ENCODE peak calls at places on chromosomes 7 and 10, in five cellular contexts. K is upper lobe of right lung; S is astrocyte; B is CD8-positive, alpha-beta memory T cell; G is MM.1S. N is an unnamed sample.
A peak's percentile ranks its signal among the peaks of the same experiment; 100 is the strongest.

GRCh38 chr7:111089822-111090426 is 1.0 kb upstream of the LRRN3 start:
- DNase-seq in K (no peak), S (no peak), B (no peak), G (peak; percentile 83), N (no peak)

GRCh38 chr7:5083291-5083690 is 37.6 kb downstream of the RBAK start:
- DNase-seq in K (no peak), S (no peak), B (no peak), G (no peak), N (no peak)

GRCh38 chr7:4523873-4524272 is 158.2 kb upstream of the FOXK1 start:
- DNase-seq in K (no peak), S (no peak), B (no peak), G (no peak), N (no peak)

GRCh38 chr7:88254721-88255120 is 34.9 kb upstream of the SRI start:
- DNase-seq in K (no peak), S (peak; percentile 24), B (no peak), G (no peak), N (no peak)

GRCh38 chr7:67716729-67717128 is 720.1 kb downstream of the TYW1 start:
- DNase-seq in K (no peak), S (no peak), B (no peak), G (no peak), N (no peak)

GRCh38 chr7:153859239-153859638 is 193.0 kb upstream of the DPP6 start:
- DNase-seq in K (no peak), S (no peak), B (no peak), G (no peak), N (no peak)

GRCh38 chr7:150410131-150410530 is 31.0 kb downstream of the ZNF775 start:
- DNase-seq in K (no peak), S (no peak), B (no peak), G (no peak), N (no peak)

GRCh38 chr7:44110724-44111635 is 6.8 kb downstream of the AEBP1 start:
- DNase-seq in K (no peak), S (no peak), B (no peak), G (no peak), N (no peak)

GRCh38 chr7:123966936-123967335 is 41.9 kb downstream of the SPAM1 start:
- DNase-seq in K (no peak), S (no peak), B (no peak), G (peak; percentile 82), N (no peak)

GRCh38 chr7:103687272-103687671 is 241.3 kb upstream of the SLC26A5 start:
- DNase-seq in K (no peak), S (no peak), B (no peak), G (no peak), N (no peak)

GRCh38 chr10:95458014-95458413 is 103.2 kb downstream of the SORBS1 start:
- DNase-seq in K (no peak), S (no peak), B (no peak), G (no peak), N (no peak)

GRCh38 chr7:100559127-100559526 is 14.6 kb downstream of the SAP25 start:
- DNase-seq in K (no peak), S (no peak), B (no peak), G (no peak), N (no peak)

GRCh38 chr10:2978111-2978510 is 89.2 kb upstream of the PFKP start:
- DNase-seq in K (no peak), S (peak; percentile 57), B (no peak), G (no peak), N (no peak)

GRCh38 chr7:74051629-74052410 is 23.8 kb downstream of the ELN start:
- DNase-seq in K (peak; percentile 70), S (no peak), B (no peak), G (peak; percentile 39), N (no peak)

GRCh38 chr10:105742184-105742583 is 1101.1 kb downstream of the SORCS3 start:
- DNase-seq in K (no peak), S (no peak), B (no peak), G (no peak), N (no peak)

GRCh38 chr7:154864531-154864908 is 138.4 kb downstream of the PAXIP1 start:
- DNase-seq in K (no peak), S (no peak), B (no peak), G (no peak), N (no peak)

GRCh38 chr7:40885503-40885902 is 750.7 kb downstream of the SUGCT start:
- DNase-seq in K (no peak), S (peak; percentile 44), B (no peak), G (no peak), N (no peak)

GRCh38 chr7:45938626-45939302 is 17.7 kb upstream of the IGFBP3 start:
- DNase-seq in K (no peak), S (no peak), B (no peak), G (peak; percentile 75), N (no peak)

GRCh38 chr10:31134303-31134928 is 102.8 kb upstream of the ZNF438 start:
- DNase-seq in K (no peak), S (peak; percentile 89), B (no peak), G (no peak), N (peak; percentile 16)

GRCh38 chr10:51010977-51011376 is 63.3 kb upstream of the PRKG1 start:
- DNase-seq in K (no peak), S (no peak), B (no peak), G (peak; percentile 36), N (no peak)

GRCh38 chr10:125868372-125868975 is 12.6 kb downstream of the DHX32 start:
- DNase-seq in K (no peak), S (peak; percentile 53), B (no peak), G (peak; percentile 45), N (no peak)

GRCh38 chr7:115008465-115009114 is 86.7 kb downstream of the MDFIC start:
- DNase-seq in K (no peak), S (peak; percentile 72), B (no peak), G (peak; percentile 21), N (no peak)

GRCh38 chr10:107056160-107056559 is 108.3 kb downstream of the SORCS1 start:
- DNase-seq in K (no peak), S (no peak), B (no peak), G (no peak), N (no peak)

GRCh38 chr7:116209561-116210070 is 723 bp upstream of the TES start:
- DNase-seq in K (no peak), S (no peak), B (no peak), G (no peak), N (no peak)

GRCh38 chr7:157250605-157251228 is 86.1 kb upstream of the DNAJB6 start:
- DNase-seq in K (no peak), S (peak; percentile 47), B (peak; percentile 18), G (peak; percentile 68), N (peak; percentile 76)

GRCh38 chr7:103660455-103661371 is 214.7 kb upstream of the SLC26A5 start:
- DNase-seq in K (no peak), S (peak; percentile 64), B (no peak), G (no peak), N (no peak)

GRCh38 chr7:34341331-34341730 is 316.7 kb upstream of the NPSR1 start:
- DNase-seq in K (no peak), S (peak; percentile 68), B (no peak), G (no peak), N (no peak)

GRCh38 chr7:47557317-47557985 is 24.5 kb downstream of the TNS3 start:
- DNase-seq in K (no peak), S (peak; percentile 90), B (no peak), G (no peak), N (no peak)

GRCh38 chr10:80755893-80756292 is 218.2 kb downstream of the SH2D4B start:
- DNase-seq in K (no peak), S (no peak), B (no peak), G (no peak), N (no peak)

DNA sequence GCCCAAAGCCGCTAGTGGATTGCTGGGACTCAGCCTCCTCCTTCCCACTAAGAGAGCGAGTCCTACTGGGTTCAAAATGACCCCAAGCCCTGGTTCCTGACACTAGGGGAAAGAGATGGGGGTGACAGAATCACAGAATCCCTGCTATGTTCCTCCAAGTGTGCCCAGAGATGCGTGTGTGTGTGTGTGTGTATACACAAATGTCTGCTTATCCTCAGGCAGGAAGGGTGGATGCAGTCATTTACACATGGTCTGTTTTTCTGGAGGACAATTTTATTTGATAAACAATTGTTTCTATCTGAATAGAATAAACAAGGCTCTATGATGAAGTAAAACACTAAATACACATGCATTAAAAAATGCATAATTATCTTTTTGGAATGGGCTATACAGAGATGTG is 1.2 kb upstream of the PLAU start:
- DNase-seq in K (no peak), S (no peak), B (no peak), G (no peak), N (no peak)
- H3K4me1 ChIP-seq in K (peaks cover 43% of the 10 kb centered on the region), S (peaks cover 72% of the 10 kb centered on the region), B (peaks cover 34% of the 10 kb centered on the region), G (peaks cover 7% of the 10 kb centered on the region), N (peaks cover 23% of the 10 kb centered on the region)

DNA sequence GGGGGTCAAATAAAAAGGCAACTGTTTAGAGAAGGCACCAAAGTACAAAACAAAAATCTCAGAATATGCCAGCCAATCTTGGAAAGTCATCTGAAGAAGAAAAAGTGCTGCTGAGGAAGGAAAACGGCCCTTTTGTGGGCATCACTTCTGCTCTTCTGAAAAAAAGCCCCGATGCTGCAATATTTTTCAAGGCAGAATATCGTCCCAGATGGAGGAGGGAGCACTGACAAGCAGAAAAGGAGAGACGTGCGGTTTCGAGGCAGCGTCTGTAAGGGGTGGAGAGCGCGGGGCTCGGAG is 959 bp upstream of the ATRNL1 start:
- DNase-seq in K (no peak), S (no peak), B (no peak), G (no peak), N (no peak)
- H3K27me3 ChIP-seq in K (peaks cover 49% of the 10 kb centered on the region), S (peaks cover 15% of the 10 kb centered on the region), B (peaks cover 6% of the 10 kb centered on the region), G (no peaks in the 10 kb centered on the region), N (peaks cover 40% of the 10 kb centered on the region)

DNA sequence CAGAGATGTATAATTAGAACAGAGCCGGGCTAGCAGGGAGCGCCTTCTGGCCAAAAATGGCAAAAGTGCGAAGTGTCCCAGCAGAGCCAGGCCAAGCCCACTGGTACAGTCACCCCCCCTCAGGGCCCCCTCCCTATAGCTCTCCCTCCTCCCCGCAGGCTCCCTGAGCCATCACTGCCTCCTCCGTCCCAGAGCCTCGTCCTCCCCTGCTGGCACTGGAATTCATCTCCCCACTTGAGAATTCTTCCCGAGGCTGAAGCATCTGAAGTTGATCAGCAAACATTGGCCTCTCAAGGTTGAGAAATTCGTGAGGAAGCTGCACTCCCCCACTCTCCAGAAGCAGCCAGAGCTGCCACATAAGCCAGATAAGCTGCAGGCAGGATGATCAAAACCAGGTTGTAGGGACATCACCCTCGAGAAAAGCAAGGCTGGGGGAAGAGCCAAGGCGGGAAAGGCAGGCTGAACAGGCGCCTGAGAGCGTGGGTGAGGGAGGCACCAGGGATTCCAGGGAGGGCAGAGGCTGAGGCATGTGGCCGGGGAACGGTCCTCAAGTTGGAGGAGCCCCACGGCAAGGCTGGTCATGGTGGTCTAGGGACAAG is 23.4 kb downstream of the CAMK2G start:
- DNase-seq in K (peak; percentile 86), S (peak; percentile 55), B (no peak), G (no peak), N (no peak)
- H3K4me1 ChIP-seq in K (peaks cover 26% of the 10 kb centered on the region), S (peaks cover 10% of the 10 kb centered on the region), B (peaks cover 16% of the 10 kb centered on the region), G (no peaks in the 10 kb centered on the region), N (peaks cover 7% of the 10 kb centered on the region)

DNA sequence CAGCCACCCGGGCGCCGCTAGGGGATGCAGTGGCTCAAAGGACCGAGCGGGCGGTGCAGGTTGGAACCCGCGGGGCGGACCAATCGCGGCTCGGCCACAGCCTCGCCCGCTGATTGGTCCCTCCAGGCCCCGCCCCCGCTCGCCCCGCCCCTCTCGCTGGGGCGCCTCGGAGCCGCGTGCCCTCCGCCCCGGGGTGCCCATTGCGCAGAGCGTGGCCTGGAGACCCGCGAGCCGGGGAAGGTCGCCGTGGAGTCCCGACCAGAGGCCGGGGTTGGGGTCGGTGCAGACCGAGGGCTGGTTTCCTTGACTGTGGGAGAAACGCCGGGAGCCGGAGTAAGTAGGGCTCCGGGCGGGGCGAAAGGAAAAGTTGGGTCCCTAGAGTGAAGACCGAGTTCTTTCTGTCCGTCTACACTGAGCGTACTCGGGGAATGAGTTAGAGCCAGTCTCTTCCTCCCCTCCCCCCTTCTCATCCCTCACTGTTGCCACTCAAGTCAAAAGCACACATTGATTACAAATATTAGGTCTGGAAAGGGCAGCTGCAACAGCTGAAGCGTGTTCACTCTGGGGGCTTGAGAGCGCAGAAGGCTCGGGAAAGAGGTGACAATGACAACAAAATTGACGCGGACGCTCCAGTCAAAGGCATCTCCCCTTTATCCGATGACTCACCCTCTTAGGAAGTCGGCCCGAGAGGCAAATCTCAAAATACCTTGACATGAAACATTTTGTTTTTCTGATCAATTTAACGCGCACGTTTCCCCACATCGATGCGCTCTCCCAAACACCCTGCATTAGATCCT is 844 bp upstream of the GATA3 start:
- DNase-seq in K (peak; percentile 91), S (peak; percentile 59), B (peak; percentile 91), G (peak; percentile 16), N (peak; percentile 93)
- H3K27me3 ChIP-seq in K (peaks cover 86% of the 10 kb centered on the region), S (peaks cover 60% of the 10 kb centered on the region), B (peaks cover 45% of the 10 kb centered on the region), G (peaks cover 7% of the 10 kb centered on the region), N (peaks cover 2% of the 10 kb centered on the region)

N was measured in CD4-positive, CD25-positive, alpha-beta regulatory T cell.